ENCODE peak calls at places on chromosomes 4 and X, in four cellular contexts. V is AG09319; C is stimulated activated naive B cell treated with anti-CD40 and anti-IgM and Interleukin-4, amounts not matched to agents 10 μg/mL and 1 μg/mL and 100 μg/mL, for 72 hours; Q is Kasumi-1. P is an unnamed sample.

GRCh38 chr4:11496313-11496956 is 67.7 kb upstream of the HS3ST1 start:
- DNase-seq in C (no peak), Q (no peak), V (no peak), P (no peak)

GRCh38 chr4:110735691-110736090 is 112.8 kb upstream of the PITX2 start:
- DNase-seq in C (no peak), V (no peak), Q (no peak), P (no peak)

GRCh38 chr4:57071340-57071739 is 38.8 kb downstream of the IGFBP7 start:
- DNase-seq in C (no peak), Q (no peak), V (no peak), P (peak)

GRCh38 chrX:54447461-54447860 is 7.3 kb downstream of the TSR2 start:
- DNase-seq in V (no peak), C (no peak), Q (peak), P (no peak)

GRCh38 chr4:6546681-6547447 is 28.1 kb upstream of the MAN2B2 start:
- DNase-seq in C (no peak), Q (peak), V (peak), P (no peak)

GRCh38 chr4:100287569-100287968 is 97.3 kb upstream of the DDIT4L start:
- DNase-seq in V (no peak), C (no peak), Q (no peak), P (no peak)

GRCh38 chrX:130799393-130799792 is 103.6 kb downstream of the ENOX2 start:
- DNase-seq in Q (no peak), V (no peak), C (no peak), P (no peak)

GRCh38 chrX:122878269-122878668 is 305.8 kb upstream of the GRIA3 start:
- DNase-seq in Q (no peak), C (no peak), V (no peak), P (no peak)

GRCh38 chr4:139940600-139940999 is 213.4 kb downstream of the MAML3 start:
- DNase-seq in Q (no peak), C (no peak), V (no peak), P (no peak)

GRCh38 chr4:153748378-153748777 is 11.4 kb downstream of the RNF175 start:
- DNase-seq in V (no peak), C (no peak), Q (no peak), P (no peak)

P was measured in HL-60.